ENCODE peak calls at places on chromosome 16, in seven cellular contexts. X is pancreas, K is lower lobe of right lung, N is lung, L is tibial artery, Y is thoracic aorta, T is heart left ventricle. Q is an unnamed sample.

GRCh38 chr16:49498241-49499017 is 124.8 kb downstream of the C16orf78 start:
- DNase-seq in K (no peak), X (no peak), N (no peak), L (peak), T (no peak), Y (no peak), Q (peak)

GRCh38 chr16:80317132-80318098 is 223.4 kb upstream of the DYNLRB2 start:
- DNase-seq in K (no peak), Y (no peak), L (no peak), T (no peak), N (no peak), X (no peak), Q (no peak)

GRCh38 chr16:16029431-16030011 is 80.1 kb downstream of the ABCC1 start:
- DNase-seq in X (no peak), L (no peak), N (no peak), K (no peak), Y (no peak), T (no peak), Q (no peak)

GRCh38 chr16:2194166-2194834 is 2.1 kb downstream of the CASKIN1 start:
- DNase-seq in X (no peak), Y (no peak), L (no peak), T (no peak), K (no peak), N (no peak), Q (no peak)

GRCh38 chr16:79668502-79668901 is 68.0 kb upstream of the MAF start:
- DNase-seq in Y (no peak), N (no peak), T (no peak), L (no peak), X (no peak), K (no peak), Q (no peak)

GRCh38 chr16:50745940-50746339 is 4.1 kb downstream of the CYLD start:
- DNase-seq in K (no peak), N (no peak), X (no peak), T (no peak), L (no peak), Y (no peak), Q (no peak)

GRCh38 chr16:67538666-67539101 is 10.1 kb downstream of the RIPOR1 start:
- DNase-seq in L (no peak), T (no peak), X (no peak), K (no peak), N (no peak), Y (no peak), Q (no peak)

GRCh38 chr16:12896562-12896961 is 4.8 kb upstream of the SHISA9 start:
- DNase-seq in L (no peak), Y (no peak), T (no peak), N (no peak), K (no peak), X (no peak), Q (no peak)

GRCh38 chr16:73124097-73124652 is 76.2 kb upstream of the ZFHX3 start:
- DNase-seq in X (no peak), T (no peak), L (no peak), N (no peak), Y (no peak), K (no peak), Q (no peak)

GRCh38 chr16:78309763-78310162 is 210.3 kb downstream of the WWOX start:
- DNase-seq in T (no peak), K (no peak), Y (no peak), X (no peak), N (no peak), L (no peak), Q (no peak)

GRCh38 chr16:83549836-83550569 is 257.8 kb upstream of the HSBP1 start:
- DNase-seq in T (no peak), L (no peak), Y (no peak), X (no peak), N (no peak), K (no peak), Q (no peak)

GRCh38 chr16:74577882-74578366 is 29.0 kb downstream of the GLG1 start:
- DNase-seq in L (no peak), N (no peak), X (no peak), T (no peak), Y (no peak), K (no peak), Q (no peak)

GRCh38 chr16:53129281-53130192 is 74.7 kb downstream of the CHD9 start:
- DNase-seq in T (no peak), L (no peak), K (no peak), N (no peak), Y (no peak), X (peak), Q (no peak)

GRCh38 chr16:2187212-2187611 is 9.2 kb downstream of the CASKIN1 start:
- DNase-seq in T (no peak), N (no peak), Y (no peak), K (no peak), L (no peak), X (no peak), Q (no peak)

GRCh38 chr16:50213939-50214519 is 52.3 kb upstream of the ADCY7 start:
- DNase-seq in N (no peak), K (no peak), X (no peak), L (no peak), Y (no peak), T (no peak), Q (no peak)

GRCh38 chr16:6643083-6643686 is 689.5 kb upstream of the RBFOX1 start:
- DNase-seq in X (no peak), T (no peak), L (no peak), Y (no peak), K (no peak), N (no peak), Q (peak)

GRCh38 chr16:48413291-48413690 is 28.1 kb upstream of the SIAH1 start:
- DNase-seq in Y (no peak), X (no peak), L (no peak), N (no peak), T (no peak), K (no peak), Q (no peak)

GRCh38 chr16:15523939-15524338 is 89.6 kb downstream of the BMERB1 start:
- DNase-seq in X (no peak), K (no peak), Y (no peak), T (no peak), L (no peak), N (no peak), Q (no peak)

GRCh38 chr16:24013054-24013636 is 177.4 kb downstream of the PRKCB start:
- DNase-seq in X (no peak), T (no peak), Y (no peak), N (no peak), L (no peak), K (no peak), Q (no peak)

GRCh38 chr16:48511071-48511540 is 98.9 kb downstream of the N4BP1 start:
- DNase-seq in T (no peak), L (peak), Y (no peak), N (no peak), X (no peak), K (no peak), Q (no peak)

GRCh38 chr16:26701243-26701886 is 365.4 kb upstream of the C16orf82 start:
- DNase-seq in X (no peak), L (no peak), K (no peak), Y (no peak), N (no peak), T (no peak), Q (no peak)

GRCh38 chr16:81076566-81077076 is 417 bp downstream of the C16orf46 start:
- DNase-seq in T (peak), L (peak), X (peak), K (peak), N (peak), Y (peak), Q (peak)

GRCh38 chr16:62638964-62639861 is 603.0 kb upstream of the CDH8 start:
- DNase-seq in N (no peak), L (no peak), K (no peak), Y (no peak), X (no peak), T (no peak), Q (no peak)

GRCh38 chr16:29913514-29913913 is 12.5 kb downstream of the KCTD13 start:
- DNase-seq in L (no peak), Y (no peak), K (no peak), N (no peak), T (no peak), X (no peak), Q (no peak)

GRCh38 chr16:49333268-49333597 is 40.4 kb upstream of the C16orf78 start:
- DNase-seq in T (no peak), N (peak), L (no peak), K (no peak), X (no peak), Y (no peak), Q (no peak)

GRCh38 chr16:30053376-30054015 is 12.1 kb upstream of the ALDOA start:
- DNase-seq in K (no peak), X (no peak), T (no peak), N (no peak), Y (no peak), L (no peak), Q (no peak)

GRCh38 chr16:1125471-1125870 is 27.4 kb upstream of the CACNA1H start:
- DNase-seq in K (no peak), Y (no peak), N (no peak), T (no peak), L (no peak), X (no peak), Q (peak)

GRCh38 chr16:53600076-53600475 is 97.1 kb upstream of the AKTIP start:
- DNase-seq in L (no peak), T (no peak), K (no peak), Y (no peak), X (no peak), N (no peak), Q (no peak)

GRCh38 chr16:84281077-84281476 is 13.6 kb upstream of the WFDC1 start:
- DNase-seq in Y (no peak), K (no peak), X (no peak), N (no peak), L (no peak), T (no peak), Q (no peak)

GRCh38 chr16:54602666-54603065 is 316.1 kb upstream of the IRX3 start:
- DNase-seq in N (no peak), X (no peak), L (no peak), T (no peak), K (no peak), Y (no peak), Q (no peak)
- TF ChIP-seq CTCF in N (no peak), X (no peak), L (no peak), T (no peak), K (no peak), Y (no peak), Q (no peak)

GRCh38 chr16:51884773-51885172 is 662.2 kb downstream of the TOX3 start:
- DNase-seq in L (no peak), X (no peak), K (no peak), Y (no peak), N (no peak), T (no peak), Q (no peak)
- H3K4me3 ChIP-seq in L (no peak), X (no peak), K (no peak), Y (no peak), N (no peak), T (no peak), Q (no peak)

DNA sequence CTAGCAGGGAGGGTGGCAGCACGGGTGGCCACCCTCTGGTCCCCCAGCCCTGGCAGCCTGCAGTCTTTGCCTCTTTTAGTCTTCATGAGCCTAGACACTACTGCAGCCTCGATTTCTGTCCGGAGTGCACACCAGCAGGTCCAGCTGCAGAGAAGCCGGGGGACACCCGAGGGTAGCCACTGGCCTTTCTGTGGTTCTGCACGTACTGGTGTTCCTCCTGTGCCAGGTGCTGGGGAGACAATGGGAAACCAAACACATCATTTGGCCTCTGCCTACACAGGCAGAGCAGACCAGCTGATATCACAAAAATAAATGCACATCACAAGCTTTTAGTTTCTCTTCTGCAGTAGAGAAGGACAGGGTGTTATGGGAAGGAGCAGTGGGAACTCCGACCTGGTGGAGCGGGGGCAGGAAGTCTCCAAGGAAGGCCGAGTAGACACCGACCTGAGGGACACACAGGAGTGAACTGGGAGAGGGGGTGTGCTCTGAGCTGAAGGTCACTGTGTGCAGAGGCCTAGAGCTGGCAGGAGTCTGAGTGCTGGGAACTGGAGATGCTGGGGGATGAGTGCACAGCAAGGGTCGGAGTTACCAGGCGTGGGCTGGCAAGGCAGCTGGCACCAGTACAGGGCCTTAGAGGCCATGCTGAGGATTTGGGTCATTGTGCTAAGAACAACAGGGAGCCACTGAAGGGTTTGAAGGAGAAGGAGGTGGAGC is 23.1 kb downstream of the GPT2 start:
- DNase-seq in L (no peak), X (no peak), T (no peak), N (no peak), Y (no peak), K (no peak), Q (no peak)
- H3K27ac ChIP-seq in L (no peak), X (no peak), T (no peak), N (no peak), Y (no peak), K (no peak), Q (peak)

GRCh38 chr16:3752984-3753383 is 35.7 kb upstream of the TRAP1 start:
- DNase-seq in L (peak), T (no peak), K (no peak), N (no peak), X (no peak), Y (no peak), Q (peak)
- TF ChIP-seq CTCF in L (no peak), T (no peak), K (no peak), N (no peak), X (no peak), Y (no peak), Q (no peak)

GRCh38 chr16:20866161-20866772 is 33.9 kb downstream of the DCUN1D3 start:
- DNase-seq in K (no peak), X (peak), L (peak), T (peak), N (no peak), Y (peak), Q (no peak)
- H3K4me3 ChIP-seq in K (no peak), X (no peak), L (peak), T (no peak), N (no peak), Y (no peak), Q (no peak)

GRCh38 chr16:89363621-89364393 is 126.6 kb downstream of the ANKRD11 start:
- DNase-seq in K (no peak), L (no peak), X (no peak), T (no peak), N (peak), Y (no peak), Q (no peak)
- H3K27ac ChIP-seq in K (no peak), L (no peak), X (no peak), T (no peak), N (peak), Y (no peak), Q (no peak)

DNA sequence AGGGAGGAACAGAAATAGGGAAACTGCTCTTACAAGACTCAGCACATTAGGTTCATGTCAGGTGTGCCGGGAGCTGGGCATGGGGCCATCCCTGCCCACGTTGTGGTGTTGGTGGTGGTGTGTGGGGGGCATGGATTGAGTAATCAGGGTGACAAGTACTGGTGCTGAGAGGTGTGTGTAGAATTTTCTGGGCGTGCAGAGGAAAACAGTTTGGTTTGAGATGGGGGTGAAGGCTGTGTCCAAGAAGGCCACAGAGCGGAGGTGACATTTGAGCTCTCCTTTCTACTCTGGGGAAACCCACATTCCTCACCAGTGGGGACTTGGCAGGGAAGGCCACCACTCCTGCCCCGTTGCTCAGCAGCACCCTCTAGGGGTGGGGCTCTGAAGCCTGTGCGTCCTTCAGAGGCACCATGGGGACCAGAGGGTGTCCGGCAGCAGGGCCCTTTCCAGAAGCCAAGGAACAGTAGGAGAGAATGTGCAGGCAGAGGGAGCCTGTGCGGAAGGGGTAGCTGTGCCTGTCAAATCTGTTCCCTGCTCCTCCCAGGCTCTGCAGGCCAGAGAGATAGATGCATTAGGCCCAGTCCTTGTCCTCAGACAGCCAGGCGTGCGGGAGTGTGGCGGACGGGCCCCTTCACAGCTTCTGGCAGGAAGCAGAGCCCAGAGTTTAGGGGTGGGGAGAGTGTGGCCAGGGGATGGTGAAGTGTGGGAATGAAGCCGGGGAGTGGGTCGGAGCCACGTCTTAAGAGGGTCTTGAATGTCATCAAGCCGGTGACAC is 48.7 kb upstream of the GSE1 start:
- DNase-seq in K (no peak), T (no peak), L (no peak), N (no peak), X (no peak), Y (no peak), Q (no peak)
- TF ChIP-seq CTCF in K (peak), T (peak), L (peak), N (no peak), X (peak), Y (peak), Q (peak)

GRCh38 chr16:7990864-7991263 is 599.4 kb downstream of the TMEM114 start:
- DNase-seq in N (no peak), L (no peak), T (no peak), X (no peak), K (no peak), Y (no peak), Q (no peak)
- H3K4me3 ChIP-seq in N (no peak), L (no peak), T (no peak), X (no peak), K (no peak), Y (peak), Q (no peak)

GRCh38 chr16:57734925-57735754 is 430 bp upstream of the KATNB1 start:
- DNase-seq in Y (peak), X (peak), T (peak), N (peak), K (peak), L (peak), Q (peak)

GRCh38 chr16:57734308-57734924 is 1.2 kb upstream of the KATNB1 start:
- DNase-seq in Y (no peak), N (no peak), X (no peak), T (no peak), K (no peak), L (no peak), Q (no peak)

GRCh38 chr16:57738844-57739243 is 3.3 kb downstream of the KATNB1 start:
- DNase-seq in K (no peak), X (no peak), Y (no peak), T (no peak), N (no peak), L (no peak), Q (no peak)

GRCh38 chr16:57735755-57736418 is at the start of gene KATNB1:
- DNase-seq in Y (no peak), T (no peak), K (no peak), N (no peak), L (no peak), X (no peak), Q (no peak)

GRCh38 chr16:57736419-57737281 is 1.1 kb downstream of the KATNB1 start:
- DNase-seq in T (no peak), L (no peak), X (no peak), N (no peak), Y (no peak), K (no peak), Q (no peak)
- H3K27ac ChIP-seq in T (peak), L (peak), X (peak), N (peak), Y (no peak), K (peak), Q (peak)